ENCODE peak calls at places on chromosomes 16 and 17, in four cellular contexts. One of them, this sample, is unnamed.

GRCh38 chr16:6096931-6097665 is 999.5 kb upstream of the EEF2KMT start:
- DNase-seq in trophoblast cell: no peak
- DNase-seq in neuronal stem cell: no peak
- DNase-seq in H9: no peak
- DNase-seq in this sample: no peak

GRCh38 chr16:27228036-27228435 is 24.7 kb downstream of the KDM8 start:
- DNase-seq in H9: no peak
- DNase-seq in trophoblast cell: no peak
- DNase-seq in neuronal stem cell: no peak
- DNase-seq in this sample: no peak

GRCh38 chr17:77691216-77692085 is 267.1 kb upstream of the TNRC6C start:
- DNase-seq in H9: peak; percentile 27
- DNase-seq in neuronal stem cell: no peak
- DNase-seq in trophoblast cell: no peak
- DNase-seq in this sample: no peak

GRCh38 chr17:253091-253846 is 71.8 kb upstream of the DOC2B start:
- DNase-seq in H9: no peak
- DNase-seq in neuronal stem cell: no peak
- DNase-seq in trophoblast cell: no peak
- DNase-seq in this sample: no peak

GRCh38 chr16:85522842-85523601 is 90.1 kb upstream of the GSE1 start:
- DNase-seq in trophoblast cell: peak; percentile 50
- DNase-seq in neuronal stem cell: no peak
- DNase-seq in H9: no peak
- DNase-seq in this sample: peak; percentile 53

GRCh38 chr17:75565066-75565465 is 22.5 kb upstream of the MYO15B start:
- DNase-seq in neuronal stem cell: no peak
- DNase-seq in trophoblast cell: peak; percentile 87
- DNase-seq in H9: no peak
- DNase-seq in this sample: peak; percentile 32

GRCh38 chr16:84068783-84069464 is 26.3 kb upstream of the SLC38A8 start:
- DNase-seq in H9: no peak
- DNase-seq in neuronal stem cell: no peak
- DNase-seq in trophoblast cell: no peak
- DNase-seq in this sample: no peak

GRCh38 chr17:17685775-17686291 is 4.6 kb downstream of the RAI1 start:
- DNase-seq in H9: peak; percentile 63
- DNase-seq in neuronal stem cell: no peak
- DNase-seq in trophoblast cell: no peak
- DNase-seq in this sample: peak; percentile 95

GRCh38 chr17:66514227-66514806 is 211.9 kb downstream of the PRKCA start:
- DNase-seq in neuronal stem cell: no peak
- DNase-seq in H9: no peak
- DNase-seq in trophoblast cell: no peak
- DNase-seq in this sample: peak; percentile 40

GRCh38 chr16:50881331-50881830 is 139.5 kb downstream of the CYLD start:
- DNase-seq in trophoblast cell: peak; percentile 45
- DNase-seq in H9: peak; percentile 17
- DNase-seq in neuronal stem cell: no peak
- DNase-seq in this sample: no peak

GRCh38 chr16:7338826-7339225 is 6.2 kb downstream of the RBFOX1 start:
- DNase-seq in neuronal stem cell: no peak
- DNase-seq in H9: no peak
- DNase-seq in trophoblast cell: peak; percentile 60
- DNase-seq in this sample: no peak

GRCh38 chr17:77770331-77771105 is 188.0 kb upstream of the TNRC6C start:
- DNase-seq in H9: no peak
- DNase-seq in trophoblast cell: no peak
- DNase-seq in neuronal stem cell: no peak
- DNase-seq in this sample: peak; percentile 58

GRCh38 chr17:20189322-20189721 is 180.2 kb downstream of the SPECC1 start:
- DNase-seq in neuronal stem cell: peak; percentile 20
- DNase-seq in H9: peak; percentile 73
- DNase-seq in trophoblast cell: no peak
- DNase-seq in this sample: peak; percentile 64

GRCh38 chr17:38654411-38655398 is 20.1 kb downstream of the EPOP start:
- DNase-seq in H9: peak; percentile 30
- DNase-seq in neuronal stem cell: no peak
- DNase-seq in trophoblast cell: no peak
- DNase-seq in this sample: no peak

GRCh38 chr17:81868674-81869220 is 2.4 kb downstream of the ARHGDIA start:
- DNase-seq in H9: peak; percentile 78
- DNase-seq in trophoblast cell: peak; percentile 72
- DNase-seq in neuronal stem cell: no peak
- DNase-seq in this sample: peak; percentile 92

GRCh38 chr17:50219939-50220465 is 18.6 kb upstream of the COL1A1 start:
- DNase-seq in H9: no peak
- DNase-seq in neuronal stem cell: no peak
- DNase-seq in trophoblast cell: no peak
- DNase-seq in this sample: peak; percentile 92

GRCh38 chr17:59627269-59627668 is 7.6 kb downstream of the CLTC start:
- DNase-seq in H9: no peak
- DNase-seq in trophoblast cell: no peak
- DNase-seq in neuronal stem cell: no peak
- DNase-seq in this sample: peak; percentile 45

GRCh38 chr16:57775661-57776469 is 26.4 kb downstream of the KIFC3 start:
- DNase-seq in neuronal stem cell: peak; percentile 81
- DNase-seq in H9: peak; percentile 98
- DNase-seq in trophoblast cell: no peak
- DNase-seq in this sample: peak; percentile 54

GRCh38 chr17:14205992-14206461 is 30.6 kb downstream of the CDRT15 start:
- DNase-seq in neuronal stem cell: no peak
- DNase-seq in H9: peak; percentile 34
- DNase-seq in trophoblast cell: no peak
- DNase-seq in this sample: no peak

GRCh38 chr16:30527635-30528178 is 1.3 kb upstream of the ZNF768 start:
- DNase-seq in trophoblast cell: peak; percentile 97
- DNase-seq in neuronal stem cell: no peak
- DNase-seq in H9: no peak
- DNase-seq in this sample: no peak

GRCh38 chr17:37024181-37024637 is 75.5 kb downstream of the AATF start:
- DNase-seq in trophoblast cell: no peak
- DNase-seq in H9: no peak
- DNase-seq in neuronal stem cell: no peak
- DNase-seq in this sample: no peak

GRCh38 chr16:57512296-57513001 is 23.9 kb downstream of the CCDC102A start:
- DNase-seq in trophoblast cell: no peak
- DNase-seq in neuronal stem cell: no peak
- DNase-seq in H9: no peak
- DNase-seq in this sample: no peak

GRCh38 chr16:2035431-2036199 is 8.9 kb downstream of the NHERF2 start:
- DNase-seq in neuronal stem cell: no peak
- DNase-seq in trophoblast cell: no peak
- DNase-seq in H9: no peak
- DNase-seq in this sample: peak; percentile 85

GRCh38 chr16:69522732-69523404 is 42.9 kb upstream of the NFAT5 start:
- DNase-seq in neuronal stem cell: no peak
- DNase-seq in trophoblast cell: no peak
- DNase-seq in H9: no peak
- DNase-seq in this sample: no peak

GRCh38 chr17:44942456-44942855 is 5.1 kb downstream of the KIF18B start:
- DNase-seq in H9: no peak
- DNase-seq in neuronal stem cell: no peak
- DNase-seq in trophoblast cell: no peak
- DNase-seq in this sample: no peak

GRCh38 chr16:65373095-65373494 is 251.2 kb upstream of the CDH11 start:
- DNase-seq in H9: no peak
- DNase-seq in neuronal stem cell: no peak
- DNase-seq in trophoblast cell: no peak
- DNase-seq in this sample: no peak

GRCh38 chr16:69859105-69859969 is 91.8 kb upstream of the CLEC18A start:
- DNase-seq in trophoblast cell: peak; percentile 78
- DNase-seq in H9: peak; percentile 83
- DNase-seq in neuronal stem cell: peak; percentile 38
- DNase-seq in this sample: no peak

GRCh38 chr16:30092373-30093010 is 768 bp upstream of the TBX6 start:
- DNase-seq in neuronal stem cell: peak; percentile 51
- DNase-seq in H9: peak; percentile 94
- DNase-seq in trophoblast cell: peak; percentile 62
- DNase-seq in this sample: peak; percentile 88

GRCh38 chr17:57524790-57525543 is 220.1 kb downstream of the CCDC182 start:
- DNase-seq in H9: no peak
- DNase-seq in trophoblast cell: no peak
- DNase-seq in neuronal stem cell: no peak
- DNase-seq in this sample: no peak

GRCh38 chr17:76943202-76943601 is 75.0 kb downstream of the MGAT5B start:
- DNase-seq in neuronal stem cell: no peak
- DNase-seq in trophoblast cell: no peak
- DNase-seq in H9: no peak
- DNase-seq in this sample: no peak

GRCh38 chr17:14297161-14297851 is 3.6 kb upstream of the HS3ST3B1 start:
- DNase-seq in H9: peak; percentile 77
- DNase-seq in neuronal stem cell: peak; percentile 55
- DNase-seq in trophoblast cell: peak; percentile 19
- DNase-seq in this sample: peak; percentile 68

GRCh38 chr16:64051826-64052225 is 1070.0 kb downstream of the CDH11 start:
- DNase-seq in H9: no peak
- DNase-seq in neuronal stem cell: peak; percentile 4
- DNase-seq in trophoblast cell: no peak
- DNase-seq in this sample: peak; percentile 34

GRCh38 chr16:278863-279366 is 1.5 kb upstream of the ARHGDIG start:
- DNase-seq in H9: no peak
- DNase-seq in trophoblast cell: no peak
- DNase-seq in neuronal stem cell: no peak
- DNase-seq in this sample: peak; percentile 37

GRCh38 chr16:67959520-67959919 is 8.9 kb downstream of the SLC12A4 start:
- DNase-seq in neuronal stem cell: no peak
- DNase-seq in trophoblast cell: no peak
- DNase-seq in H9: no peak
- DNase-seq in this sample: peak; percentile 75
- H3K4ac ChIP-seq in neuronal stem cell: no peak overlapping the region
- H3K4ac ChIP-seq in trophoblast cell: no peak overlapping the region
- H3K4ac ChIP-seq in H9: no peak overlapping the region
- H3K4ac ChIP-seq in this sample: no peak overlapping the region

GRCh38 chr17:28113269-28113668 is 70.8 kb downstream of the NLK start:
- DNase-seq in H9: no peak
- DNase-seq in neuronal stem cell: no peak
- DNase-seq in trophoblast cell: no peak
- DNase-seq in this sample: no peak
- H3K9ac ChIP-seq in H9: no peak overlapping the region
- H3K9ac ChIP-seq in neuronal stem cell: no peak overlapping the region
- H3K9ac ChIP-seq in trophoblast cell: no peak overlapping the region
- H3K9ac ChIP-seq in this sample: peak overlapping the region; percentile 50

DNA sequence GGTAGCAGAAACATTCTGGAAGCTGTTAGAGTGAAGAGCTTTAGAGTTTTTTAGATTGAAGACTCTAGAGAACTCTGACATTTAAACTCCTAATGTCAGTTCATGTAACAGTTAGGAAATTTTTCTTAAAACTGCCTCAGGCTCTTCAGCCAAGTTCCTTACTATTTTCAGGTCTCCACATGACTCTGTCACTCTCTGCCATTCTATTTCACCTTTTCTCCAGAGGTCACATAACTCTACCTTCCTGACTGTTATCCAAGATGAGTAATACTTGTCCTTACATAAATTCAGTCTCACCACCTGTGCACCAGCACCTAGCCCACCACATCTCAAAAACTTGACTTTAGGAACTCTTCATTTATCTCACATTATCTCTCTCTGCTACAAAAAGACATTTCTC is 347.1 kb upstream of the CA10 start:
- DNase-seq in H9: no peak
- DNase-seq in neuronal stem cell: no peak
- DNase-seq in trophoblast cell: no peak
- DNase-seq in this sample: no peak
- H3K9me3 ChIP-seq in H9: no peaks in the 10 kb centered on the region
- H3K9me3 ChIP-seq in neuronal stem cell: no peaks in the 10 kb centered on the region
- H3K9me3 ChIP-seq in trophoblast cell: no peaks in the 10 kb centered on the region
- H3K9me3 ChIP-seq in this sample: peaks cover 20% of the 10 kb centered on the region

GRCh38 chr17:48588074-48588415 is 2.0 kb downstream of the HOXB3 start:
- DNase-seq in trophoblast cell: no peak
- DNase-seq in H9: no peak
- DNase-seq in neuronal stem cell: no peak
- DNase-seq in this sample: no peak

GRCh38 chr17:48586355-48586924 is 3.6 kb downstream of the HOXB3 start:
- DNase-seq in H9: no peak
- DNase-seq in trophoblast cell: no peak
- DNase-seq in neuronal stem cell: no peak
- DNase-seq in this sample: no peak

GRCh38 chr17:48588519-48588918 is 1.5 kb downstream of the HOXB3 start:
- DNase-seq in H9: no peak
- DNase-seq in trophoblast cell: no peak
- DNase-seq in neuronal stem cell: no peak
- DNase-seq in this sample: peak; percentile 62

GRCh38 chr17:48589060-48589830 is 796 bp downstream of the HOXB3 start:
- DNase-seq in neuronal stem cell: no peak
- DNase-seq in H9: no peak
- DNase-seq in trophoblast cell: no peak
- DNase-seq in this sample: no peak

DNA sequence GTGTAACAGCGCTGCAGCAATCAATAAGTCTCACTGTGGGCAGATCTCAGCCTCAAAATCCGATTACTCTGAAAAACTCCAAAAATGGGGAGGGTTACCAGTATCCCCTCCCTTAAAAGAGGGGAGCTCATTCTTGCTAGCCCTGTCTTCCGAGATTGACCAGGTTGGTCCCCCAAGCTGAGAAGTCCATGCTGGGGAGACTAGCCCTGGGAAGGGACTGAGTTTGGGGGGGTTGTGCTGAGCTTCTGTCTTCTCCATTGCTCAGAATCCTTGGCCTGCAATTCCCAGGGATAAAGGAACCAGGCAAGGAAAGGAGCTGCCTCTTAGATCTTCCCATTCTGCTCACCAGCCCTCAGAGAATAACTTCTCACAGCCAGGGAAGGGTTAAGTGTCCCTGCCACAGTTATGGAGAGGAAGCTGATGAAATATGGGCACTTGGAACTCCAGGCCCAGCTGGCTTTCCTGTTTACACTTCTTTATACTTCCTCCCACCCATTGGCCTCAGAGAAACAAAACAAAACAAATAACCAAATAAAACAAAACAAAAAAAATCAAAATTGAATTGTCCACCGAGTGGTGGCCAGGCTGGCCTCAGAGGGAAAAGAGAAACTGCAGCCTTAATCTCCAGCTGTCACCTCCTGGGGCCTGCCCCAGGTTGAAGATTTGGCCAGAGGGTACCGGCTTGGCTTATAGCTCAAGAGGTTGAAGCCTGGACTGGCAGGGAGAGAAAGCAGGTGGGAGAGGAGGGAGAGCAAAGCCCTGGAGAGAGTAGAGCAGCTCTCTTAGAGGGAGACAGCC is 2.6 kb downstream of the HOXB3 start:
- DNase-seq in H9: no peak
- DNase-seq in trophoblast cell: no peak
- DNase-seq in neuronal stem cell: no peak
- DNase-seq in this sample: peak; percentile 93
- H3K4ac ChIP-seq in H9: no peak overlapping the region
- H3K4ac ChIP-seq in trophoblast cell: no peak overlapping the region
- H3K4ac ChIP-seq in neuronal stem cell: no peak overlapping the region
- H3K4ac ChIP-seq in this sample: peak overlapping the region; percentile 87

This sample was measured in mesenchymal stem cell.